ENCODE peak calls at places on chromosomes 13 and 19, in eight cellular contexts. B, S, M, W, I, G, Q and E are unnamed samples.

GRCh38 chr13:60787083-60787482 is 390.1 kb downstream of the TDRD3 start:
- DNase-seq in B (no peak), S (no peak), W (no peak), G (no peak), M (no peak), I (no peak), Q (no peak), E (no peak)

GRCh38 chr13:41652735-41653361 is 195.5 kb downstream of the RGCC start:
- DNase-seq in S (peak; percentile 84), I (peak; percentile 26), W (no peak), G (no peak), Q (no peak), M (no peak), B (no peak), E (peak; percentile 42)

GRCh38 chr19:29687244-29687896 is 22.1 kb downstream of the PLEKHF1 start:
- DNase-seq in S (peak; percentile 99), G (no peak), Q (no peak), B (peak; percentile 83), M (no peak), I (peak; percentile 78), W (no peak), E (no peak)

GRCh38 chr19:18895828-18896341 is at the start of gene CERS1:
- DNase-seq in W (no peak), S (no peak), M (no peak), B (no peak), Q (no peak), G (no peak), I (no peak), E (no peak)

GRCh38 chr13:54536112-54536511 is 1507.5 kb downstream of the OLFM4 start:
- DNase-seq in S (no peak), Q (no peak), W (no peak), G (no peak), B (no peak), M (no peak), I (no peak), E (peak; percentile 2)

GRCh38 chr19:5588441-5588840 is 20.7 kb upstream of the TINCR start:
- DNase-seq in Q (no peak), W (no peak), I (no peak), G (peak; percentile 36), S (no peak), B (no peak), M (no peak), E (no peak)

GRCh38 chr19:56076413-56076998 is 44.6 kb downstream of the ZNF787 start:
- DNase-seq in I (peak; percentile 35), Q (peak; percentile 68), S (peak; percentile 64), M (no peak), W (peak; percentile 10), B (no peak), G (no peak), E (no peak)

GRCh38 chr19:16371540-16371986 is 46.9 kb downstream of the KLF2 start:
- DNase-seq in S (no peak), W (peak; percentile 87), M (no peak), I (no peak), B (peak; percentile 54), G (peak; percentile 91), Q (peak; percentile 85), E (peak; percentile 44)

GRCh38 chr19:35549174-35549788 is 3.9 kb downstream of the TMEM147 start:
- DNase-seq in I (peak; percentile 58), S (peak; percentile 70), M (no peak), Q (peak; percentile 68), B (no peak), G (no peak), W (no peak), E (peak; percentile 55)

GRCh38 chr13:98577823-98578285 is 947 bp upstream of the STK24 start:
- DNase-seq in S (no peak), Q (no peak), M (no peak), I (no peak), W (no peak), G (no peak), B (no peak), E (no peak)

GRCh38 chr13:26968431-26969335 is 202.9 kb downstream of the USP12 start:
- DNase-seq in W (no peak), G (no peak), Q (peak; percentile 95), B (no peak), M (no peak), I (no peak), S (no peak), E (no peak)

GRCh38 chr19:46898731-46899130 is 37.9 kb downstream of the ARHGAP35 start:
- DNase-seq in W (no peak), B (no peak), G (no peak), Q (no peak), S (peak; percentile 33), I (peak; percentile 79), M (no peak), E (no peak)

GRCh38 chr19:44875666-44876418 is 15.2 kb upstream of the TOMM40 start:
- DNase-seq in I (no peak), W (no peak), Q (peak; percentile 62), B (no peak), G (no peak), S (no peak), M (no peak), E (no peak)

GRCh38 chr19:51552996-51553725 is 17.9 kb upstream of the ZNF175 start:
- DNase-seq in I (peak; percentile 57), Q (peak; percentile 63), W (no peak), M (peak; percentile 63), B (peak; percentile 66), G (peak; percentile 80), S (peak; percentile 33), E (peak; percentile 79)

GRCh38 chr13:24097064-24097463 is 63.5 kb upstream of the SPATA13 start:
- DNase-seq in B (no peak), G (no peak), I (no peak), S (peak; percentile 67), M (no peak), W (no peak), Q (no peak), E (no peak)

GRCh38 chr19:13463296-13463695 is 43.0 kb downstream of the CACNA1A start:
- DNase-seq in G (no peak), M (no peak), I (peak; percentile 4), W (no peak), S (peak; percentile 2), B (no peak), Q (no peak), E (no peak)

GRCh38 chr19:39183100-39183499 is 13.7 kb upstream of the NCCRP1 start:
- DNase-seq in I (no peak), S (no peak), W (no peak), G (no peak), B (no peak), M (no peak), Q (no peak), E (no peak)

GRCh38 chr19:55620410-55620809 is 4.0 kb downstream of the ZNF784 start:
- DNase-seq in S (no peak), G (no peak), I (no peak), Q (no peak), B (no peak), M (no peak), W (no peak), E (no peak)

GRCh38 chr13:77696006-77696862 is 1.3 kb upstream of the SLAIN1 start:
- DNase-seq in I (no peak), Q (no peak), W (no peak), G (no peak), M (no peak), S (no peak), B (no peak), E (no peak)

GRCh38 chr19:19410553-19411550 is 5.4 kb downstream of the GATAD2A start:
- DNase-seq in Q (no peak), S (no peak), G (peak; percentile 30), B (no peak), W (no peak), I (no peak), M (no peak), E (no peak)

GRCh38 chr13:53001871-53002270 is 26.7 kb upstream of the OLFM4 start:
- DNase-seq in I (no peak), M (no peak), W (no peak), B (no peak), G (no peak), S (no peak), Q (no peak), E (no peak)
- H3K9me3 ChIP-seq in I (no peaks in the 10 kb centered on the region), M (no peaks in the 10 kb centered on the region), W (no peaks in the 10 kb centered on the region), B (no peaks in the 10 kb centered on the region), G (no peaks in the 10 kb centered on the region), S (no peaks in the 10 kb centered on the region), Q (no peaks in the 10 kb centered on the region), E (no peaks in the 10 kb centered on the region)

DNA sequence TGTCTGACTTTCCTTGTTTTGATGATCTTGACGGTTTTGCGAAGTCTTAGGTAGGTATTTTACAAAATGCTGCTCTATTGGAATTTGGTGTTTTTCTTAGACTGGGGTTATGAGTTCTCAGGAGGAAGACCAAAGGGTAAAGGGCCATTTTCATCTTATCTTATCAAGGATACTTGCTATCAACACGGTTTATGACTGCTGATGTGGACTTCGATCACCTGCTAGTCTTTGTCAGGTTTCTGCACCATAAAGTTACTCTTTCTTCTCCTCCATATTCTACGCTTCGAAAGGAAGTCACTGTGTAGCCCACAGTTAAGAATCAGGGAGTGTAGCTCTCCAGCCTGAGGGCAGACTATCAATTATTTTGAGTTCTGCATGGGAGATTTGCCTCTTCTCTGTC is 7.4 kb upstream of the CEBPG start:
- DNase-seq in G (no peak), W (no peak), B (no peak), I (no peak), M (no peak), Q (peak; percentile 75), S (no peak), E (no peak)
- H3K27ac ChIP-seq in G (no peak overlapping the region), W (no peak overlapping the region), B (no peak overlapping the region), I (no peak overlapping the region), M (no peak overlapping the region), Q (peak overlapping the region; percentile 78), S (no peak overlapping the region), E (no peak overlapping the region)

GRCh38 chr19:20661150-20661819 is at the start of gene ZNF626:
- DNase-seq in Q (peak; percentile 96), B (peak; percentile 96), I (peak; percentile 95), W (peak; percentile 78), S (peak; percentile 99), M (peak; percentile 97), G (peak; percentile 98), E (peak; percentile 99)
- H3K9me3 ChIP-seq in Q (no peaks in the 10 kb centered on the region), B (peaks cover 3% of the 10 kb centered on the region), I (peaks cover 17% of the 10 kb centered on the region), W (peaks cover 3% of the 10 kb centered on the region), S (no peaks in the 10 kb centered on the region), M (no peaks in the 10 kb centered on the region), G (no peaks in the 10 kb centered on the region), E (no peaks in the 10 kb centered on the region)

DNA sequence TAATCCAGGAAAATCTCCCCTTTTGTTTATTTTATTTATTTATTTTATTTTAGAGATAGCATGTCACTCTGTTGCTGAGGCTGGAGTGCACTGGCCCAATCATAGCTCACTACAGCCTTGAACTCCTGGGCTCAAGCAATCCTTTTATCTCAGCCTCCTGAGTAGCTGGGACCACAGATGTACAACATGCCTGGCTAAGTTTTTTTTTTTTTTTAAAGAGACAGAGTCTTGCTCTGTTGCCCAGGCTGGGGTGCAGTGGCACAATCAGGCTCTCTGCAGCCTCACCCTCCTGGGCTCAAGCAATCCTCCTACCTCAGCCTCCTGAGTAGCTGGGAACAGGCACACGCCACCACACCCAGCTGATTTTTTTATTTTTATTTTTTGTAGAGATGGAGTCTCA is 6.3 kb upstream of the PDCD2L start:
- DNase-seq in W (no peak), B (no peak), Q (no peak), G (no peak), S (no peak), M (no peak), I (no peak), E (no peak)
- H3K27ac ChIP-seq in W (no peak overlapping the region), B (no peak overlapping the region), Q (no peak overlapping the region), G (no peak overlapping the region), S (no peak overlapping the region), M (no peak overlapping the region), I (no peak overlapping the region), E (no peak overlapping the region)